ENCODE peak calls at places on chromosomes 12 and 14, in four cellular contexts. Z is NB4, W is small intestine, B is astrocyte of the cerebellum. H is an unnamed sample.

GRCh38 chr14:89845346-89845745 is 109.2 kb downstream of the EFCAB11 start:
- DNase-seq in Z (no peak), W (peak), B (peak), H (no peak)

GRCh38 chr14:102464846-102465341 is 44.7 kb downstream of the ANKRD9 start:
- DNase-seq in Z (no peak), W (peak), B (no peak), H (no peak)

GRCh38 chr12:19031032-19031431 is 98.5 kb upstream of the PLEKHA5 start:
- DNase-seq in Z (no peak), W (no peak), B (peak), H (no peak)

GRCh38 chr12:53012928-53013327 is 6.7 kb downstream of the EIF4B start:
- DNase-seq in Z (no peak), W (no peak), B (no peak), H (no peak)

GRCh38 chr12:98754095-98754494 is 109.0 kb downstream of the APAF1 start:
- DNase-seq in Z (peak), W (peak), B (peak), H (no peak)

GRCh38 chr12:27331299-27331926 is 1.2 kb upstream of the BMAL2 start:
- DNase-seq in Z (peak), W (peak), B (peak), H (no peak)

GRCh38 chr12:76030378-76031080 is 1.0 kb downstream of the PHLDA1 start:
- DNase-seq in Z (peak), W (peak), B (no peak), H (peak)

GRCh38 chr12:4417471-4417870 is 28.1 kb downstream of the FGF6 start:
- DNase-seq in Z (no peak), W (no peak), B (no peak), H (no peak)

GRCh38 chr12:40802656-40803055 is 110.4 kb downstream of the CNTN1 start:
- DNase-seq in Z (no peak), W (no peak), B (no peak), H (no peak)

GRCh38 chr14:33997611-33998010 is 46.7 kb upstream of the EGLN3 start:
- DNase-seq in Z (no peak), W (no peak), B (no peak), H (no peak)

GRCh38 chr14:54676822-54677708 is 110.1 kb downstream of the SAMD4A start:
- DNase-seq in Z (no peak), W (no peak), B (peak), H (peak)

GRCh38 chr14:68245146-68246073 is 425.8 kb downstream of the RAD51B start:
- DNase-seq in Z (no peak), W (no peak), B (no peak), H (no peak)

GRCh38 chr12:50087995-50088394 is 2.9 kb downstream of the SMARCD1 start:
- DNase-seq in Z (no peak), W (no peak), B (no peak), H (no peak)

GRCh38 chr12:81617915-81618314 is 141.2 kb downstream of the PPFIA2 start:
- DNase-seq in Z (no peak), W (no peak), B (no peak), H (no peak)

GRCh38 chr12:109596418-109597244 is 23.0 kb downstream of the MVK start:
- DNase-seq in Z (no peak), W (no peak), B (no peak), H (no peak)

GRCh38 chr14:60278350-60278749 is 29.3 kb downstream of the PPM1A start:
- DNase-seq in Z (no peak), W (no peak), B (no peak), H (no peak)

GRCh38 chr14:101721951-101722661 is 39.4 kb upstream of the PPP2R5C start:
- DNase-seq in Z (peak), W (peak), B (peak), H (peak)

GRCh38 chr12:95548056-95548538 is 3.2 kb downstream of the USP44 start:
- DNase-seq in Z (no peak), W (peak), B (no peak), H (no peak)

GRCh38 chr12:14289596-14289995 is 75.9 kb upstream of the ATF7IP start:
- DNase-seq in Z (no peak), W (no peak), B (no peak), H (no peak)

GRCh38 chr14:63478437-63478852 is 64.7 kb downstream of the PPP2R5E start:
- DNase-seq in Z (no peak), W (no peak), B (no peak), H (no peak)

GRCh38 chr12:123393747-123394146 is 9.8 kb downstream of the KMT5A start:
- DNase-seq in Z (no peak), W (no peak), B (no peak), H (no peak)

GRCh38 chr12:105522166-105522825 is 191.8 kb downstream of the C12orf75 start:
- DNase-seq in Z (peak), W (no peak), B (no peak), H (no peak)

GRCh38 chr12:107394693-107395092 is 290.9 kb upstream of the PWP1 start:
- DNase-seq in Z (no peak), W (no peak), B (no peak), H (no peak)

GRCh38 chr12:127205781-127206535 is 1061.0 kb upstream of the TMEM132C start:
- DNase-seq in Z (no peak), W (peak), B (no peak), H (no peak)

GRCh38 chr12:95424271-95424994 is 49.5 kb upstream of the METAP2 start:
- DNase-seq in Z (no peak), W (peak), B (no peak), H (peak)

GRCh38 chr14:61438860-61439765 is 117.7 kb downstream of the PRKCH start:
- DNase-seq in Z (peak), W (peak), B (peak), H (peak)

GRCh38 chr12:19299765-19300164 is 139.5 kb upstream of the AEBP2 start:
- DNase-seq in Z (peak), W (no peak), B (no peak), H (no peak)

DNA sequence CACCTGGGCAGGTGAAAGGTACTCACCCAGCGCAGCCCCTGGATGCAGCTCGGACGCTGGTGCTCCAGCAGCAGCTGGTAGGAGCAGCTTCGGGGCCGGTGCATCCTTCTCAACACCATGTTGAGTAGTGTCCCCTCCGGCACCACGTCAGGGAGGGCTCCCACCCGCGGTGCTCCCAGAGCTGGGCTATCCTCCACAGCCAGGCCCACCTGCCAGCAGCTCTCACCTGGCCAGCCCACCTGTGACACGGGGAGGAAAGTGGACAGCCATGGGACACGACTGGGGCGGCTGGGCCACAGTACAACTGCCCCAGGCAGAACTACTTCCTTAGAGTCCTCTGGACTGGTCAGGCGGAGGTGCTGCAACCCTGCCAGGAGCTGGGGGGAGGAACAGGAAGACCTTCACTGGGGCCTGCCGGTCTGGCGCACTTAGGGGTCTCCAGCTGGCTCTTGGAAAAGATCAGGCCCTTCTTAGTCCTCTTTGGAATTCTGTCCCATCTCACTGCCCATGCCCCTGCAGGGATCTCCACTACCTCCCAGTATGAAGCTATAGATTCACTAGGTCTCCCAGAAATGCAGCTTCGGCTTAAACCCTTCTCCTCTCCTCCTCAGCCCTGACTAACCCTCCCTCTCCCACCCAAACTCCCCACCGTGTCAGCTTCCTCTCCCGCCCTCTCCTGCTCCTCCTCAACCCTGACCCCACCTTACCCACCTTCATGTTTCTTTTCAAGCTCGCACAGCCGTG is 668 bp downstream of the RAPGEF3 start:
- DNase-seq in Z (peak), W (no peak), B (no peak), H (no peak)
- H3K4me3 ChIP-seq in Z (peak), W (peak), B (peak), H (peak)

GRCh38 chr12:25056486-25057130 is 107.7 kb upstream of the BCAT1 start:
- DNase-seq in Z (no peak), W (no peak), B (no peak), H (no peak)
- H3K4me3 ChIP-seq in Z (peak), W (no peak), B (no peak), H (no peak)

DNA sequence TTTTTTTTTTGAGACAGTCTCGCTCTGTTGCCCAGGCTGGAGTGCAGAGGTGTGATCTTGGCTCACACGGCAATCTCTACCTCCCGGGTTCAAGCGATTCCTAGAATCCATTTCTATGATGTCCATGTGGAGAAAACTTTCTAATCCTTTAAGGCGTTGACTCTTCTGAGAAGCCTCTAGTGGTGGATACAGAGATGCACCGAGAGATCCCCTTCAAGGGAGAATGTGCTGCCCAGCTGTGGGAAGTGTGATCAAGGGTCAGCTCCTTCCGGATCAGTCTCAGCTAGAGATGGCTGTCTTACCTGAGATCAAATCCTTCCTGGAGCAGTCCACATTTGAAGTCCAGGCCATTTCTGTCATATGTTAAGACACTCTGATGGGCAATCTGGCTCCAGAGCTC is 92.7 kb upstream of the HECTD1 start:
- DNase-seq in Z (no peak), W (no peak), B (no peak), H (no peak)
- H3K4me3 ChIP-seq in Z (no peak), W (no peak), B (no peak), H (no peak)

DNA sequence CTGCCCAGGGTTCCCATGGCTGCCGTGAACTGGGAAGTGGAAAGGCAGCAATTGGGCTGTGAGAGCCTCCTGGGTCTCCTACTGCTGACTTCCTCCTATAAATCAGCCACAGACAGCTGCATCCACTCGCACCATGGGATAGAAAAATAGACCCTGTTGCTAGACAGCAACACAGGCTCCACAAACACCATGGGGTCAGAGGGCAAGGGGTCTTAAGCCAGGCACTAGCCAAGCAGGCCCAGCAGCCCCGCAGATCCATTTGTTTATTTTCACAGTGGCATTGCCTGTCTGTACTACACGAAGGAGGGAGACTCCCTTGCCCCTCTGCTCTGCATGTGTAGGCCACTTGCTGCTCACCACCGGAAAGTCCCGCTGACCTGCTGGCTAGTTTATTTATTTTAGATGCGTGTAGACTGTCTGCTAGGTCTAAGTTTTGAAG is 139.8 kb downstream of the DACT1 start:
- DNase-seq in Z (no peak), W (no peak), B (peak), H (no peak)
- H3K4me3 ChIP-seq in Z (no peak), W (no peak), B (no peak), H (no peak)

GRCh38 chr14:65170768-65171251 is 68.5 kb upstream of the MAX start:
- DNase-seq in Z (peak), W (peak), B (peak), H (no peak)

GRCh38 chr14:65169351-65169750 is 67.0 kb upstream of the MAX start:
- DNase-seq in Z (no peak), W (no peak), B (no peak), H (no peak)

GRCh38 chr14:65177551-65177950 is 75.2 kb upstream of the MAX start:
- DNase-seq in Z (no peak), W (no peak), B (no peak), H (no peak)

GRCh38 chr14:65170318-65170717 is 68.0 kb upstream of the MAX start:
- DNase-seq in Z (no peak), W (no peak), B (no peak), H (no peak)

DNA sequence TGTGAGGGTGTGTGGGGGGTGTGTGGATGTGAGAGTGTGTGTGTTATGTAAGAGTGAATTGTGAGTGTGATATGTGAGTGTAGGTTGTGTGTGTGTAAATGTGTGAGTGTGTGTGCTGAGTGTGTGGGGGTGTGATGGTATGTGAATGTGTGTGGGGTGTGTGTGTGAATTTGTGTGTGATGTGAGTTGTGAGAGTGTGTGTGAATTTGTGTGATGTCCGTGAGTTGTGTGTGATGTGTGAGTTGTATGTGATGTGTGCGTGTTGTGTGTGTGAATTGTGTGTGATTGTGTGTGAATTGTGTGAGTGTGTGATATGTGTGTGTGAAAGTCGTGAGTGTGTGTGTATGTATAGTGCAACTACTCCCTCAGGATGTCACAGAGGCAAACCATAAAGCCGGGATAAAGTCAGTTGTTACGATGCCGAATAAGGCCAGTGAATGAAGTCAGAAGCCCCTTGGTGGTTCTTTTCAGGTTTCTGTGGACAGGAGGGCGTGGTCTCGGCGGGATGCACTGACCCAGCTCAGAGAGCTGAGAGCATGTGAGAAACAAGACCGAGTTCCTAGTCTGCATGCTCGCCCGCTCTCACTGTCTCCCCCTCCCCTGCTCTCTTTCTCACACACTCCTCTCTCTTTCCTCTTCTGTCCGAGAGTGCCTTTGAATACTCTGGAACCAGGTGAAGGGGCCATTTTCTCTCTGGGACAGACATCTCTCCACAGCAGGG is 71.8 kb upstream of the MAX start:
- DNase-seq in Z (no peak), W (no peak), B (no peak), H (no peak)
- H3K4me3 ChIP-seq in Z (no peak), W (no peak), B (no peak), H (no peak)